ENCODE peak calls at places on chromosomes 2 and 18, in six cellular contexts. N is IMR-90; A is uterus; O is right atrium auricular region; G is CD8-positive, alpha-beta memory T cell; S is neural progenitor cell. W is an unnamed sample.

GRCh38 chr2:50469784-50470183 is 562.1 kb downstream of the NRXN1 start:
- DNase-seq in N (no peak), A (no peak), O (no peak), G (no peak), S (peak), W (no peak)

GRCh38 chr18:79259218-79259617 is 136.5 kb upstream of the NFATC1 start:
- DNase-seq in N (no peak), A (no peak), O (no peak), G (no peak), S (no peak), W (no peak)

GRCh38 chr18:36518839-36519238 is 221.3 kb downstream of the FHOD3 start:
- DNase-seq in N (no peak), A (no peak), O (no peak), G (no peak), S (no peak), W (no peak)

GRCh38 chr2:148058641-148059040 is 37.8 kb downstream of the MBD5 start:
- DNase-seq in N (peak), A (no peak), O (no peak), G (no peak), S (no peak), W (no peak)

GRCh38 chr2:81324046-81324445 is 1019.5 kb upstream of the LRRTM1 start:
- DNase-seq in N (no peak), A (no peak), O (no peak), G (no peak), S (peak), W (no peak)

GRCh38 chr2:64493788-64494187 is 30.3 kb upstream of the AFTPH start:
- DNase-seq in N (no peak), A (no peak), O (no peak), G (no peak), S (no peak), W (no peak)

GRCh38 chr2:236485519-236485918 is 84.1 kb upstream of the ACKR3 start:
- DNase-seq in N (no peak), A (no peak), O (no peak), G (no peak), S (peak), W (no peak)

GRCh38 chr2:150129921-150130320 is 357.5 kb downstream of the RND3 start:
- DNase-seq in N (no peak), A (no peak), O (no peak), G (no peak), S (no peak), W (no peak)

GRCh38 chr2:165008916-165009315 is 53.6 kb upstream of the SLC38A11 start:
- DNase-seq in N (no peak), A (no peak), O (no peak), G (no peak), S (no peak), W (no peak)

GRCh38 chr2:74025971-74026612 is 41.4 kb downstream of the TET3 start:
- DNase-seq in N (peak), A (no peak), O (no peak), G (no peak), S (no peak), W (no peak)

GRCh38 chr2:227214622-227215041 is 50.2 kb downstream of the COL4A3 start:
- DNase-seq in N (no peak), A (no peak), O (no peak), G (no peak), S (no peak), W (no peak)

GRCh38 chr18:10851824-10852225 is 297.5 kb downstream of the PIEZO2 start:
- DNase-seq in N (peak), A (no peak), O (no peak), G (no peak), S (peak), W (no peak)

GRCh38 chr2:27727257-27727656 is 44.3 kb upstream of the MRPL33 start:
- DNase-seq in N (no peak), A (no peak), O (no peak), G (no peak), S (no peak), W (no peak)

GRCh38 chr2:9497017-9497416 is 22.7 kb downstream of the IAH1 start:
- DNase-seq in N (no peak), A (no peak), O (no peak), G (no peak), S (no peak), W (no peak)

GRCh38 chr2:109339519-109339991 is 210.6 kb downstream of the SH3RF3 start:
- DNase-seq in N (peak), A (no peak), O (peak), G (no peak), S (no peak), W (no peak)

GRCh38 chr2:207475546-207475945 is 54.2 kb upstream of the CREB1 start:
- DNase-seq in N (no peak), A (no peak), O (no peak), G (no peak), S (no peak), W (peak)

GRCh38 chr2:67216881-67217280 is 180.3 kb upstream of the ETAA1 start:
- DNase-seq in N (no peak), A (no peak), O (no peak), G (no peak), S (no peak), W (no peak)

GRCh38 chr2:155908567-155908966 is 424.0 kb downstream of the NR4A2 start:
- DNase-seq in N (no peak), A (no peak), O (no peak), G (no peak), S (no peak), W (no peak)

GRCh38 chr2:226115102-226115831 is 684.4 kb downstream of the IRS1 start:
- DNase-seq in N (peak), A (no peak), O (no peak), G (no peak), S (no peak), W (no peak)

GRCh38 chr2:43054367-43054766 is 172.0 kb downstream of the ZFP36L2 start:
- DNase-seq in N (no peak), A (no peak), O (no peak), G (no peak), S (no peak), W (no peak)

GRCh38 chr2:206260427-206261012 is 13.9 kb upstream of the ZDBF2 start:
- DNase-seq in N (peak), A (no peak), O (no peak), G (no peak), S (no peak), W (no peak)

GRCh38 chr2:30653847-30654246 is 153.4 kb downstream of the CAPN13 start:
- DNase-seq in N (peak), A (no peak), O (no peak), G (no peak), S (no peak), W (no peak)

GRCh38 chr2:12547771-12548170 is 169.0 kb upstream of the TRIB2 start:
- DNase-seq in N (no peak), A (no peak), O (no peak), G (no peak), S (peak), W (no peak)

GRCh38 chr18:44804033-44804432 is 123.3 kb downstream of the SETBP1 start:
- DNase-seq in N (no peak), A (no peak), O (no peak), G (no peak), S (no peak), W (no peak)

GRCh38 chr2:223621901-223622300 is 19.7 kb upstream of the SCG2 start:
- DNase-seq in N (no peak), A (no peak), O (no peak), G (no peak), S (peak), W (no peak)

GRCh38 chr18:26584745-26585144 is 36.4 kb upstream of the KCTD1 start:
- DNase-seq in N (no peak), A (no peak), O (no peak), G (no peak), S (no peak), W (no peak)

GRCh38 chr2:176106636-176107539 is at the start of gene HOXD11:
- DNase-seq in N (no peak), A (peak), O (no peak), G (no peak), S (peak), W (no peak)

GRCh38 chr2:14401838-14402237 is 230.7 kb upstream of the LRATD1 start:
- DNase-seq in N (no peak), A (peak), O (no peak), G (no peak), S (peak), W (no peak)

GRCh38 chr2:165803123-165803760 is 9.2 kb upstream of the GALNT3 start:
- DNase-seq in N (peak), A (no peak), O (no peak), G (no peak), S (no peak), W (no peak)

GRCh38 chr2:100936070-100936741 is 65.9 kb upstream of the RPL31 start:
- DNase-seq in N (no peak), A (no peak), O (peak), G (no peak), S (no peak), W (no peak)

GRCh38 chr2:231614559-231615057 is 21.9 kb downstream of the TEX44 start:
- DNase-seq in N (no peak), A (peak), O (no peak), G (no peak), S (no peak), W (peak)

GRCh38 chr2:158112971-158113370 is 11.3 kb downstream of the UPP2 start:
- DNase-seq in N (no peak), A (no peak), O (no peak), G (no peak), S (no peak), W (no peak)
- H3K27ac ChIP-seq in N (no peak), A (no peak), O (no peak), G (no peak), S (no peak), W (no peak)

GRCh38 chr2:19484736-19485135 is 126.3 kb upstream of the OSR1 start:
- DNase-seq in N (no peak), A (no peak), O (no peak), G (no peak), S (no peak), W (no peak)

GRCh38 chr2:19488009-19488691 is 129.7 kb upstream of the OSR1 start:
- DNase-seq in N (peak), A (no peak), O (no peak), G (no peak), S (no peak), W (no peak)
- H3K27ac ChIP-seq in N (no peak), A (no peak), O (no peak), G (no peak), S (no peak), W (no peak)

DNA sequence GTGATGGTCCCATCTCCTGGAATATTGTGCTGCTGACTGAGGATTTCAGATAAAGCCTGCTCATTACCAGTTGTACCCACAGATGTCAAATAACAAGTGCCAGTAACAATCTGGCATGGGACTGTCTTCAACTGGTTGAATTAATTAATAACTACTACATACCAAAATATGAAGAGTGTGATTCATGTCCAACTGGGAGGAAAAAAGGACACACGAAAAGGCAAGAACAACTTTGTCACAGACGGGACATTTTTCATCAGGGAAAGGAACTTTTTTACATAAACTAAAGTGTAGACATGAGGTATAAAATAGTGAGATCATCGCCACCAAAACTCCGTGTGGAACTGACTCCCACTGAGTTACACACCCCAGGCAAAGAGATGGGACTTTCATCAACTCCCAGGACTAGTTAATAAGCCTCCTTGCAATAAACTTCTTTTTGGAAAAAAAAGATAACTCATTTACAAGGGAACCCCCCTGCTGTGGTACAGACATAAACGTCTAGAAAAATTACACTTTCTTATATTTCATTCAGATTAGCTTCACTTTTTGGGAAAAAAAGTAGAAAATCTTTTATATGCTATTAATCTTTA is 12.9 kb upstream of the NMI start:
- DNase-seq in N (peak), A (no peak), O (no peak), G (no peak), S (no peak), W (no peak)
- H3K27ac ChIP-seq in N (peak), A (no peak), O (no peak), G (no peak), S (no peak), W (no peak)

DNA sequence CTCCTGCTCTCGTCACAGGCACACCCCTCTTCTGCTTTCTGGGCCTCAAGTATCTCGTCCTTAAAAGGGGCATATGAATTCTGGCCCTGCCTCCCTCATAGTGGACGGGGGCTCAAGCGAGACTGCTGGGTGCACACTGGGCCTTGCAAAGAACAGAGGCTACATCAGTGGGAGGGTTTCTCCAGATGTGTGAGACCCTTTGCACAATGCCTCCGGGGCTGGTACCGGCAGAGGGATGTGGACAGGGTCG is 25.0 kb downstream of the CRACDL start:
- DNase-seq in N (no peak), A (no peak), O (no peak), G (no peak), S (no peak), W (no peak)
- H3K27ac ChIP-seq in N (no peak), A (no peak), O (no peak), G (no peak), S (no peak), W (peak)

W was measured in caudate nucleus.